ENCODE peak calls at places on chromosomes 5 and 9, in four cellular contexts. K is suprapubic skin, I is body of pancreas, G is heart left ventricle. R is an unnamed sample.

GRCh38 chr9:129868033-129868395 is 32.8 kb downstream of the USP20 start:
- DNase-seq in K (no peak), I (no peak), G (no peak), R (no peak)

GRCh38 chr9:82553654-82554366 is 509.1 kb downstream of the RASEF start:
- DNase-seq in K (no peak), I (no peak), G (no peak), R (no peak)

GRCh38 chr5:82352146-82352791 is 74.1 kb upstream of the RPS23 start:
- DNase-seq in K (no peak), I (no peak), G (no peak), R (no peak)

GRCh38 chr5:150053231-150053626 is 33.1 kb downstream of the CSF1R start:
- DNase-seq in K (no peak), I (no peak), G (no peak), R (no peak)

GRCh38 chr9:87498046-87498815 is 564 bp downstream of the DAPK1 start:
- DNase-seq in K (no peak), I (peak), G (peak), R (peak)

GRCh38 chr5:41790038-41790776 is 80.0 kb downstream of the OXCT1 start:
- DNase-seq in K (no peak), I (no peak), G (no peak), R (no peak)

GRCh38 chr5:174319551-174319950 is 274.0 kb downstream of the NSG2 start:
- DNase-seq in K (no peak), I (no peak), G (no peak), R (no peak)

GRCh38 chr5:83608122-83608521 is 112.5 kb downstream of the HAPLN1 start:
- DNase-seq in K (no peak), I (peak), G (no peak), R (no peak)

GRCh38 chr5:95822408-95823240 is at the start of gene GLRX:
- DNase-seq in K (peak), I (peak), G (peak), R (peak)

GRCh38 chr9:29958469-29958868 is 2385.2 kb upstream of the C9orf72 start:
- DNase-seq in K (no peak), I (no peak), G (no peak), R (no peak)

GRCh38 chr5:141882594-141883183 is 4.5 kb upstream of the PCDH1 start:
- DNase-seq in K (no peak), I (no peak), G (no peak), R (no peak)

GRCh38 chr5:39500656-39501295 is 76.0 kb upstream of the DAB2 start:
- DNase-seq in K (no peak), I (no peak), G (no peak), R (no peak)

GRCh38 chr9:129178983-129179382 is 922 bp upstream of the IER5L start:
- DNase-seq in K (no peak), I (peak), G (no peak), R (peak)

GRCh38 chr9:94693485-94694191 is 32.9 kb upstream of the AOPEP start:
- DNase-seq in K (no peak), I (no peak), G (no peak), R (no peak)

GRCh38 chr5:129771058-129771838 is 23.4 kb downstream of the MINAR2 start:
- DNase-seq in K (no peak), I (peak), G (peak), R (no peak)

GRCh38 chr5:54725391-54726280 is 208.1 kb downstream of the SNX18 start:
- DNase-seq in K (no peak), I (no peak), G (no peak), R (no peak)

GRCh38 chr9:18142964-18143363 is 331.0 kb upstream of the ADAMTSL1 start:
- DNase-seq in K (no peak), I (no peak), G (no peak), R (no peak)

GRCh38 chr5:136249678-136250266 is 56.8 kb upstream of the SMIM32 start:
- DNase-seq in K (no peak), I (peak), G (peak), R (no peak)

GRCh38 chr5:134536876-134537275 is 11.4 kb downstream of the JADE2 start:
- DNase-seq in K (no peak), I (no peak), G (no peak), R (no peak)

GRCh38 chr9:138049085-138049778 is 171.7 kb downstream of the CACNA1B start:
- DNase-seq in K (no peak), I (no peak), G (no peak), R (no peak)

GRCh38 chr5:95927927-95928723 is 33.5 kb downstream of the ELL2 start:
- DNase-seq in K (no peak), I (no peak), G (no peak), R (no peak)

GRCh38 chr9:113979713-113980086 is 98.4 kb downstream of the AMBP start:
- DNase-seq in K (no peak), I (no peak), G (no peak), R (no peak)
- TF ChIP-seq POLR2A in K (no peak), I (no peak), G (no peak), R (no peak)

DNA sequence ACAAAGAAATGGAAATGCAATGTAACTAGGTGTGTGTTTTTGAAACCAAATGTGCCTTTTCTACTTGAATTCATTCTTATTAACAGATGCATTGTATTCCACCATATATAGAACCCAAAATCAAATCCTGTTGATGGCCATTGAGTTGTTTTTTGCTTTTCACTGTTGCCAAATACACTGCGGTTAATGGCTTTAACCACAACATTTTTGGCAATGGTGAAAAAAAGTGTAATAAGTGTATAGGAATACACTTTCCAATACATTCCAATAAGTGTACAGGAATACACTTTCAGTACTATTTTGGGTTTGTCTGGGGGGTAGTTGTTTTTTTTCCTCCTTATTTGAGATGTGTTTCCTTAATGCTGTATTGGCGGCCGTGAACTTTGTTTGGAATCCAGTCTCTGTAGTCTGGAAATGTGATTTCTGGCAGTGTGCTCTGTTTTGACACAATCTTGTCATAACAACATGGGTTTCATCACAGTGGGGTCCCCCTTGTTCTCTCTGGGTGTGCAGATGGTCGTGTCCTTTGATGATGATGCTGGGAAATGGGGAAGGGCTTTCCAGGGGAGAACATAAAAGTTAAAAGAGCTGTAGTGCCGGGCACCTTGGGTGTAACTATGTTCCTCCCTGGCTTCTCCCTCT is 44.5 kb downstream of the RCL1 start:
- DNase-seq in K (no peak), I (no peak), G (no peak), R (no peak)
- TF ChIP-seq POLR2A in K (no peak), I (no peak), G (no peak), R (no peak)

DNA sequence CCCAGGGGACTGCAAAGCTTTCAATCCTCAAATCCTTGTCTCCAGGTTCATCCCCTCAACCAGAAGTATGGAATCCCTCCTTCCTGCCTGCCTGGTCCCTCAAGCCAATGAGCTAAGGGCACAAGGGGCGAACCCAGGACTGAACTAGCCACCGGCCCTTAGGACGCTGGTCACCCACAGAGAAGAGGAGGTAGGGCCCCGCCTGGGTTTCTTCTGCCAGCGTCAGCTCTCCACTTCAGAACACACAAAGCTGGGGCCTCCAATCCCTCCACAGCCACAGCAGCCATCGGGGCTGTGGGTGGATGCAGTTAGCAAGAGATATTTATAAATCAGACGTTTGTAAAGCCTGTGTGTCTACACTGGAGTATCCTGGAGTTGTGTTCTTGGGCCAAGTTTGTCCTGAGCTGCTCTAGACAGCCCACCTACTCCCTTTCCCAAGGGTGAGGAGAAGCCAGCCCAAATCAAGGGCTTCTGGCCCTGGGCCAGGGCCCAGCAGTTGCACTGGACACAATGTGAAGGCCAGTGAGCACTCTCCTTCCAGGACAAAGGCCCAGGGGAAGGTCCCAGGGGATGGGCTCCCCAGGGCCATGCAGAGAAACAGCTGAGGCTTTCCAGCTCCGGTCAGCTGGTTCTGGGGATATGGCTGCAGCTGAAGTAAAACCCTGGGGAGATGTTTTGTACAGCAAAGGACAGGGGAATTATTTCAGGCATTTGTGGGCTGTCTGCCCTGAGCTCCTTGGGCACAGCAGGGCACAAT is 18.9 kb downstream of the AMBP start:
- DNase-seq in K (no peak), I (peak), G (peak), R (peak)
- TF ChIP-seq POLR2A in K (no peak), I (no peak), G (no peak), R (no peak)

GRCh38 chr9:34624475-34624984 is 4.2 kb upstream of the DCTN3 start:
- DNase-seq in K (no peak), I (no peak), G (no peak), R (no peak)

GRCh38 chr9:34615132-34615531 is 3.2 kb upstream of the RPP25L start:
- DNase-seq in K (no peak), I (no peak), G (no peak), R (no peak)

GRCh38 chr9:34625087-34625486 is 3.8 kb downstream of the ARID3C start:
- DNase-seq in K (no peak), I (no peak), G (no peak), R (no peak)

GRCh38 chr9:34623386-34624235 is 3.3 kb upstream of the DCTN3 start:
- DNase-seq in K (no peak), I (no peak), G (no peak), R (no peak)

DNA sequence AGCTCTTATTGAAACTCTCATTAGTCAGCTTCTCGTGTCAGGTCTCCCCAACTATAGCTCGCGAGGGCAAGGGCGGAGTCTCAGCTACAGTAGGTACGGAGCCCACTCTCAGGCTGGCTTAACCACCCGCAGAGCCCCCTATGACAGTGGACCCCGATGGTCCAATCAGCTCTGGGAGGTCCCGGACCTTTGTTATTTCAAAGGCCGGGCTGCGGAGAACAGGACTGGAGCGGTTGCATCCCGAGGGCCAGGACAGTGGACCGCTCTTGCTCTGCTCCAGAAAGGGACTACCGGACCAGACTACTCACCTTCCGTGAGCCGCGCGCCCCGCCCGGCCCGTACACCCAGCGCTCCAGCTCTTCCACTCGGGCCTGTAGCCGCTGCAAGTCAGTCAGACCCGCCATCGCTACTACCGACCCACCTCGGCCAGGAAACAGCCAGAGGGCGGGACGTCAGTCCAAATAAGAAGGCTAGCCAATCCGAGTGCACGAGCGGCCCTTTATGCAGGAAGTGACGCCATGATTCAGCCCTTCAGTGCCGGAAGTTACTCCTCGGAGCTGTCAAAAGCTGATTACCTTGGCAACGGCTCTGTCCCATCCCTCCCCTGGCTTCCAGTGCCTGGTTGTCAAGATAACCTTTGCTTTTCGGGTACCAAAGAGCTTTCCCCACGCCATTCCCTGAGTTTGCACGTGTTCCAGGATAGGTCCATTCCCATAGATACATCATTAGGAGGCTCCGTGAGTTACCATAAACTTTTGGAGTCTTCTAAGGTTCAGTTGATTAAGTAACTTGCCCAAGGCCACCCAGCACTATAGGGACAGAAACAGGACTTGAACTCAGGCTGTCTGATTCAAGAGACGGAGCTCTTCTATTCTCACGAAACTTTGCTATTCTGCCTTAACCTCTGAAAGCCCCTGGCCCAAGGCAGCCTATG is at the start of gene DCTN3:
- DNase-seq in K (peak), I (peak), G (peak), R (peak)
- TF ChIP-seq POLR2A in K (no peak), I (no peak), G (no peak), R (peak)

GRCh38 chr9:6006968-6007769 is 8.3 kb downstream of the RANBP6 start:
- DNase-seq in K (peak), I (peak), G (peak), R (peak)

GRCh38 chr9:6007770-6008168 is 7.7 kb downstream of the RANBP6 start:
- DNase-seq in K (peak), I (peak), G (peak), R (peak)

DNA sequence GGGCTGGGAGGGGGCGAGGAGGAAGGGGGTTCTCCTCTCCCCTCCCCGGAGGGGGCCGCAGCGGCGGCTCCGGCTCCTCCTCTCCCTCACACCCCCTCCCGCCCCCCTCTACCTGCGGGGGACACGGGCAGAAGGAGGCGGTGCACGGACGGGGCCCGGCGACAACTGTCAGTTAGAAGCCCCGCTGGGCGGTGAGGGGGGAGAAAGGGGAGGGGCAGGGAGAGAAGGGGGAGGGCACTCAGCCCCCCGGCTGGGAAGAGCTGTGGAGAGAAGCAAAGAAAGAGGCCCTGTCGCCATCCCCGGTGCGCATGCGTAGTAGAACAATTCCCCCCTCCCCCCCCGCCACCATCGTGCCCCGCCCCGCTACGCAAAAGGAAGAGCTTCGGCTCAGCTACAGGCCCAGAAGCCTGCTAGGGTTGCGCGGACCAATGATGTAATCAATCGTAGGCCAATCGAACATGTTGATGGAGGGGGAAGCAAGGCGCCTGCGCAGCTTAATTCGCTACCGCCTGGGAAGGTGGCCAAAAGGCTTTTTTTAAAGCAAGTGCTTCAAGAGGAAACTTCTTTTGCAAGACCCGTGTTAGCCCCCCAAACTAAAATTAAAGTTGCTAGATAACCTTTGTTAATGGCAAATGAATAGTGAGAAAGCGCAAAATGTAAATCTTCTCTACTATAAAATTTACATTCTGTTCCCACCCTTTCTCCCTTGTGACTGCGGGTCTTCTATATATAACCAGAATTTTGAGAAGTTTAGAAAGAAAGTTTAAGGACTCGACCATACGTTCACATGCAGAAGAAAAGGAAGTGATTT is 7.0 kb downstream of the RANBP6 start:
- DNase-seq in K (peak), I (peak), G (peak), R (peak)
- TF ChIP-seq POLR2A in K (no peak), I (no peak), G (no peak), R (peak)

DNA sequence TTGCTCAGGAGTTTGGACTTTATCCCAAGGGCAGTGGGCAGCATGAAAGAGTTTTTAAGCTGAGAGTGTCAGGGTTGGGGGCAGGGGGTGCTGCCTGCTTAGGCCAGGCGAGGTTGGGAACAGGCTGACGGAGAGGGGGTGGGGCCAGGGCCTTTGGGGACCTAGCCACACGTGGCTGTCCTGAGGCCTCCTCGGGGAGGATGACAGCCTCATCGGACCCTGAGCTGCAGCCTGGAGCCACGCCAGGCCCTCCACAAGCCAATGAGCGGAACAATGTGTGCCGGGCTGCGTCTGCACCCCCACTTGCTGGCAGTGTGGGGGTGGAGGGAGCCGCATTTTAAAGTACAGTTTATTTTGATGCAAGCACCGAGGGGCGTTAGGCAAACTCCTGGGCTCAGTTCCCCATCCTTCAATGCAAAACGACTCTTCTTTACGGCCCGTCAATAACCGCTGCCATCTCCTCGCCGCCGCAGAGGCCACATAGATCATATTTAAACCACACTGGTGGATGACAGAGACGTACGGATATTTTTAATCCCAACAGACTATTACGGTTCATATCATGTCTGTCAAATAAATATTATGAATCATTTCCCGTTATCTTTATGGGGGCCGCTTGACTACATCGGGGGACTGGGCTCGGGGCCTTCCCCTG is 5.2 kb upstream of the RXRA start:
- DNase-seq in K (peak), I (no peak), G (peak), R (peak)
- TF ChIP-seq POLR2A in K (no peak), I (no peak), G (no peak), R (no peak)

R was measured in ovary.